ENCODE peak calls at places on chromosome 2, in four cellular contexts. Q, J, U and P are unnamed samples. For H3K27me3, the result is how much of the 10 kb centered on the place peaks cover.

GRCh38 chr2:203751886-203752285 is 45.4 kb downstream of the CD28 start:
- DNase-seq in Q (no peak), J (no peak), U (no peak), P (no peak)

GRCh38 chr2:143720093-143720664 is 591.0 kb downstream of the ARHGAP15 start:
- DNase-seq in Q (no peak), J (no peak), U (no peak), P (no peak)

GRCh38 chr2:110664135-110664534 is 13.7 kb downstream of the BUB1 start:
- DNase-seq in Q (no peak), J (no peak), U (no peak), P (no peak)

GRCh38 chr2:70118798-70119454 is 31.6 kb downstream of the PCBP1 start:
- DNase-seq in Q (no peak), J (peak), U (no peak), P (no peak)

GRCh38 chr2:133568172-133568571 is at the start of gene NCKAP5:
- DNase-seq in Q (peak), J (peak), U (no peak), P (no peak)

GRCh38 chr2:234463626-234464290 is 33.1 kb downstream of the ARL4C start:
- DNase-seq in Q (no peak), J (no peak), U (peak), P (no peak)

GRCh38 chr2:232667989-232668583 is 29.0 kb upstream of the GIGYF2 start:
- DNase-seq in Q (no peak), J (no peak), U (no peak), P (no peak)

GRCh38 chr2:233764264-233764663 is 4.2 kb downstream of the UGT1A1 start:
- DNase-seq in Q (peak), J (no peak), U (no peak), P (no peak)

GRCh38 chr2:159307942-159308341 is 21.4 kb upstream of the WDSUB1 start:
- DNase-seq in Q (no peak), J (no peak), U (no peak), P (no peak)

GRCh38 chr2:55885129-55885943 is 38.2 kb downstream of the EFEMP1 start:
- DNase-seq in Q (peak), J (no peak), U (no peak), P (no peak)

DNA sequence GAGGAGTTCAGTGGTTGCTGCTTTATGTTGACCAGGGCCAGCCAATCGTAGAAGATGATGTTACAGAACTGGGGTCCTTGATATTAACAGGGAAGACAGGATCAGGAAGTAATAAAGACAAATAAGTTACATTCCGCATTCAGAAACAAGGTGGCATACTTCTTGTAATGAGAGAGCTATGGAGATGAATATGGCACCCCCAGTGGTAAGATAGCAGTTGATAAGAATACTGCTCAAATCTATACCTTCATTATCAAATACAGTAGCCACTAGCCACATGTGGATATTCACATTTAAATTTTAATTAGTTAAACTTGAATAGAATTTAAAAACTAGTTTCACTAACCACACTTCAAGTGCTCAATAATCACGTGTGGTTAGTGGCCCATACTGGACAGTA is 290.4 kb upstream of the RBMS1 start:
- DNase-seq in Q (no peak), J (no peak), U (no peak), P (no peak)
- TF ChIP-seq CTCF in Q (peak), J (no peak), U (no peak), P (no peak)

GRCh38 chr2:207334631-207335371 is 169.1 kb upstream of the KLF7 start:
- DNase-seq in Q (peak), J (peak), U (no peak), P (no peak)

GRCh38 chr2:207331674-207332073 is 165.9 kb upstream of the KLF7 start:
- DNase-seq in Q (no peak), J (no peak), U (no peak), P (no peak)

GRCh38 chr2:207332473-207333212 is 166.9 kb upstream of the KLF7 start:
- DNase-seq in Q (no peak), J (no peak), U (no peak), P (no peak)

GRCh38 chr2:207334309-207334630 is 168.5 kb upstream of the KLF7 start:
- DNase-seq in Q (no peak), J (no peak), U (no peak), P (no peak)

DNA sequence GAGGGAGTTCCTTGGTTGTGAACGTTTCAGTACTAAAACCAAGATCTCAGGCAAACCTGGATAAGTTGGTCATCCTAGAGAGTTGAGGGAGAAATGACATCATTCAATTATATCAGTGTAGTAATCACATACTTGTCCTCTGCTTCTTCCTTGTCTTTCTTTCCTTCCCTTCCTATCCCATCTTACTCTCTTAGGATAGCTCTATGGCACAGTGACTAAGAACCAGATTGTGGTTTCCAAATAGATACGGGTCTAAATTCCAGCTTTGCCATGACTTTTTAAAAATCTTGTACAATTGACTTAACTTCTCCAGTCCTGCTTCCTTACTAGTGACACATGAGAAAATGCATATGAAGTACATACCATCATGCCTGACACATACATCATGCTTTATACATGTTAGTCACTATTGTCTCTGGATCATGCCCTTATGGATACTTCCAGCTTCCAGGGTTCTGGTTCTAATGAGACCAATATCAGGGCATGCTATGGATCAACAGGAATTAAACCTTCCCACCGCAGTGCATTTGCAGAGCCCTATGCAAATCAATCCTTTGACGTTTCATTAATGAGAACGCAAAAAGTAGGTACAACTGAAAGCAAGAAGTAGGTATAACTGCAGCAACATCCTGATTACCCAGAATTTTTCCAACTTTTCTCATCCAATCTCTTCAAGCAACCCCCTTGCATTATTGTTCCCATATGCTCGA is 168.0 kb upstream of the KLF7 start:
- DNase-seq in Q (peak), J (no peak), U (no peak), P (no peak)
- H3K27ac ChIP-seq in Q (peak), J (no peak), U (peak), P (peak)

GRCh38 chr2:236160366-236161081 is 7.7 kb downstream of the GBX2 start:
- DNase-seq in Q (no peak), J (no peak), U (no peak), P (no peak)
- H3K27me3 ChIP-seq in Q (under half), J (half or more), U (under half), P (under half)

GRCh38 chr2:201780674-201781582 is at the start of gene ALS2:
- DNase-seq in Q (peak), J (peak), U (peak), P (no peak)
- TF ChIP-seq CTCF in Q (no peak), J (no peak), U (no peak), P (no peak)

DNA sequence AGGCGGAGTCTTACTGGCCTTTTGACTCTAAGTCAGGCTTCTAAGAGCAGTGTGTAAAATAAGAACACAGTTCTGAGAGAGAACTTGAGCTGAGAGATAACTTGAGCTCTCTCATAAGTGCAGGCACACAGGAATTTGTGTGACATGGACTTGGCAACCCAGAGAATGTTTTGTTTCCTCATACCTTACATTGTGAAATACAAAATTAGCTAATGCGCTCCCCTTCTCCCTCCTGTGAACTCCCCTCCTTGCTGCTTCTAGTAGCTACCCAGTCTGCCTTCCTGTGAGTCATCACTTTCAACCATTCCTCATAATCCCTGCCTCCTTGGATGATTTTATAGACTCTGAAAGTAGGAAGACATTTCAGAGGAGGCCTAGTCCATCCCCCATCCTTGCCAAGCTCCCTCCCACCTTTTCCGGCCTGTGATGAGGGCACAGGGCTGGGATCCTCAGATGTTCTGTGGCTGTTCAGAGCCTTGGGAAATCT is 22.6 kb downstream of the FER1L5 start:
- DNase-seq in Q (peak), J (peak), U (no peak), P (no peak)
- H3K27ac ChIP-seq in Q (peak), J (peak), U (no peak), P (peak)

GRCh38 chr2:176067587-176068002 is 16.2 kb downstream of the EVX2 start:
- DNase-seq in Q (no peak), J (no peak), U (no peak), P (no peak)

GRCh38 chr2:176063958-176064357 is 19.8 kb downstream of the EVX2 start:
- DNase-seq in Q (no peak), J (no peak), U (no peak), P (no peak)

GRCh38 chr2:176068037-176068832 is 15.5 kb downstream of the EVX2 start:
- DNase-seq in Q (no peak), J (peak), U (no peak), P (no peak)

GRCh38 chr2:176071330-176072291 is 12.2 kb downstream of the EVX2 start:
- DNase-seq in Q (no peak), J (no peak), U (no peak), P (no peak)

DNA sequence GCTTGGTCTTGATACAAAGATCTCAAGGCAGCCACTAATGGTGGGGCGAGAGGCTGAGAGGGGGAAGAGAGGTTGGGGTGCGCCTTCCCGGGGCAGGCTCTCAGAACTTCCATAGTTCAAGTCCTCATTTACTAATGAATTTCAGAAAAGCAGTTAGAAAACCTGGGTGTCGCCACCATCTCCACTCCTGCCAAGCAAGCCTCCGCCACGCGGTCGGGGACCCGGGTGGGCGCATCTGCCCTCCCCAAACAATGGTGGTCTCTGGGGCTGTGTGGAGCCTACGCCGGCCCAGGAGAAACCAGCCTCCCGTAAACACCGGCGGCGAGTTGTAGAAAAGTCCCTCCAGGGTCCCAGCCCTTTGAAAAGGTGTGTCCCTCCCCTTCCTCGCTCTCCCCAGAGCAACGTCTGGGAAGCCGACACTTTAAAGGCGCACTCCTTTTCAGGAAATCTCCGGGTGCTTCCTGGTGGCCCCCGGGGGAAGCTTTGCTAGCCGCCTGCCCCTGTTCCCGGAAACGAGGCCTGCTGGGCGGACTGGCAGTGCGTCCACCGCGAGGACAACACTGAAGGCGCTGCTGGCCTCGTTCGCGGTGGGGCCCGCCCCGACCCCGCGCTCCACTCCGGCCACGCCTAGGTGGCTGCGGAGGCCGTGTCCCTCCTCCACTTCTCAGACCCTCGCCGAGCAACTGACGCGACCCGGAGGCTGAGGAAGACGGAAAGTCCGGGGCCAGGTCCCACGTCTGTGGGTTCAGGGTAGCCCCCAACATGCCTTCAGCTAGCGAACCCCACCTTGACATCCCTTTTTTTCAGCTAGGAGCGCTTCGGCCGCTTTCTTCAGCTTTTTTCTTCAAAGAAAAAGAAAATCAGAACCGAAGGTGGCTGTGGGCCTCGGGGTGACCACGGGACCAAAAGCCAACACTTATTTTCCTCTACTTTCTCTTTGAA is 16.8 kb downstream of the EVX2 start:
- DNase-seq in Q (no peak), J (no peak), U (no peak), P (no peak)
- H3K27me3 ChIP-seq in Q (half or more), J (half or more), U (under half), P (under half)

DNA sequence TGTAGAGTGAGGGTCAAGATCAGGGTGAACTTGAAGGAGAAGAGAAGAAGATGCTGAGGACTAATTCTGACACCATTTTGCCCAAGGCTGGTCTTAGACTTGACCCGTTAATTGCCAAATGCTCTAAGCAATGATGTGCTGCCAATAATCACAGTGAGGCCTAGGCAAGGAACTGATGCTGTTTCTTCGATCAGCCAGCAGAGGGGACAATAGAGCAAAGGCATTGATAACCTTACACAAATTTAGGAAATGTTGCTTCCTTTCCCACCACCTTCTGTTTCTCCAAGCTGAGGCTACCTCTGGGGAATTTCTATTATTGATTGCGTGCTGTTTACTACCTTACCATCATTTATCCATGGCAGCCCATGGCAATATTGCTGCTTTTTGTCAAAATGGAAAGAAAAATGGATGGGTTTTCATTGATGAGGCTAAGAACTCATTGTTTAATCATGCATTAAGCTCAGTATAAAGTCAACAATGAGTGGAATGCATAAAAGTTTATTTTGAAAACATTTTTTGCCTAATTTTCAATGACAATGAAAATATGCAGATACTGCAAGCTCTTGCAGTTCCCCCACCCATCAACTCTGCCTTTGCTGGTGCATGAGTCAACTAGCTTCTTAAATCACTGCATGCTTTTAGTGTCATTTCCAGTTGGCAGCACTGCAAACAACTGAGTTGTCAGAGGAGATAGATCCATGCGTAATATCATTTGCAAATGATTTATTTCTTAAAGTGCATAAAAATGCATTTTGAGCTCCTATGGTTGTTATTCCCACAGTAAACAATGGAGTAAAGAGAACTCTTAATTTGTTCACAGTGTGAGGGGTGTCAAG is 116.4 kb upstream of the NYAP2 start:
- DNase-seq in Q (peak), J (peak), U (peak), P (no peak)
- TF ChIP-seq CTCF in Q (peak), J (peak), U (peak), P (no peak)

DNA sequence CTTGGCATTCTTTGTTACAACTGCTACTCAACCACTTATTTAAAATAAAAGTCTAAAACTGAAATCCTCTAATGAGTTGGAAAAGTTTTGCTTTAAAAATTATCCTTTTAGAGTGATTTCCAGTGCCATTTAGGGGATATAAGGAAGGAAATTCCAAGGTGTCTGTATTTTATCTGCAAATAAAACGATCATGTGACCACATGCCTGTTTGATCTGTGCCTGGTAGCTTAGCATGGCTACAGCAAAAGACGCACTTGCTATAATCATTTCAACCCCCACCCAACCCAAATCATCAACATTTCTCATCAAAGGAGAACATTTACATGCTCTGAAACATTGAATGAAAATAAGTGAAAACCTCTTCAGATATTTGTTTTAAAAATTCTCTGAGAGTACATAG is 615.1 kb downstream of the IRS1 start:
- DNase-seq in Q (no peak), J (no peak), U (no peak), P (no peak)
- H3K27ac ChIP-seq in Q (peak), J (no peak), U (peak), P (peak)